ENCODE peak calls at places on chromosomes 6 and 20, in five cellular contexts. One of them, this sample, is unnamed.

GRCh38 chr20:46701057-46701456 is 8.4 kb upstream of the SLC2A10 start:
- DNase-seq in activated naive CD8-positive, alpha-beta T cell treated with anti-CD3 and anti-CD28 coated beads, Interleukin-2, amount 50 U/mL, for 24 hours: no peak
- DNase-seq in mesenteric fat pad: no peak
- DNase-seq in heart left ventricle: no peak
- DNase-seq in hypothalamus: no peak
- DNase-seq in this sample: no peak

GRCh38 chr6:170080828-170081368 is 210.0 kb downstream of the DLL1 start:
- DNase-seq in activated naive CD8-positive, alpha-beta T cell treated with anti-CD3 and anti-CD28 coated beads, Interleukin-2, amount 50 U/mL, for 24 hours: no peak
- DNase-seq in mesenteric fat pad: peak
- DNase-seq in heart left ventricle: no peak
- DNase-seq in hypothalamus: no peak
- DNase-seq in this sample: peak

GRCh38 chr6:14671261-14671681 is 553.7 kb downstream of the CD83 start:
- DNase-seq in activated naive CD8-positive, alpha-beta T cell treated with anti-CD3 and anti-CD28 coated beads, Interleukin-2, amount 50 U/mL, for 24 hours: no peak
- DNase-seq in mesenteric fat pad: no peak
- DNase-seq in heart left ventricle: peak
- DNase-seq in hypothalamus: no peak
- DNase-seq in this sample: no peak

GRCh38 chr20:62969179-62969760 is 16.8 kb downstream of the SLC17A9 start:
- DNase-seq in activated naive CD8-positive, alpha-beta T cell treated with anti-CD3 and anti-CD28 coated beads, Interleukin-2, amount 50 U/mL, for 24 hours: no peak
- DNase-seq in mesenteric fat pad: no peak
- DNase-seq in heart left ventricle: no peak
- DNase-seq in hypothalamus: no peak
- DNase-seq in this sample: no peak

GRCh38 chr6:42901538-42901957 is 14.3 kb upstream of the PTCRA start:
- DNase-seq in activated naive CD8-positive, alpha-beta T cell treated with anti-CD3 and anti-CD28 coated beads, Interleukin-2, amount 50 U/mL, for 24 hours: peak
- DNase-seq in mesenteric fat pad: no peak
- DNase-seq in heart left ventricle: peak
- DNase-seq in hypothalamus: peak
- DNase-seq in this sample: peak

GRCh38 chr6:20409427-20409971 is 7.8 kb downstream of the E2F3 start:
- DNase-seq in activated naive CD8-positive, alpha-beta T cell treated with anti-CD3 and anti-CD28 coated beads, Interleukin-2, amount 50 U/mL, for 24 hours: no peak
- DNase-seq in mesenteric fat pad: no peak
- DNase-seq in heart left ventricle: no peak
- DNase-seq in hypothalamus: no peak
- DNase-seq in this sample: no peak

GRCh38 chr6:34709386-34709785 is 12.8 kb upstream of the ILRUN start:
- DNase-seq in activated naive CD8-positive, alpha-beta T cell treated with anti-CD3 and anti-CD28 coated beads, Interleukin-2, amount 50 U/mL, for 24 hours: no peak
- DNase-seq in mesenteric fat pad: no peak
- DNase-seq in heart left ventricle: peak
- DNase-seq in hypothalamus: peak
- DNase-seq in this sample: no peak

GRCh38 chr6:150886155-150886554 is 20.7 kb downstream of the MTHFD1L start:
- DNase-seq in activated naive CD8-positive, alpha-beta T cell treated with anti-CD3 and anti-CD28 coated beads, Interleukin-2, amount 50 U/mL, for 24 hours: no peak
- DNase-seq in mesenteric fat pad: no peak
- DNase-seq in heart left ventricle: no peak
- DNase-seq in hypothalamus: no peak
- DNase-seq in this sample: no peak

GRCh38 chr20:35871311-35871771 is 83.0 kb downstream of the SCAND1 start:
- DNase-seq in activated naive CD8-positive, alpha-beta T cell treated with anti-CD3 and anti-CD28 coated beads, Interleukin-2, amount 50 U/mL, for 24 hours: no peak
- DNase-seq in mesenteric fat pad: no peak
- DNase-seq in heart left ventricle: peak
- DNase-seq in hypothalamus: no peak
- DNase-seq in this sample: no peak

GRCh38 chr6:57324538-57324937 is 7.1 kb downstream of the PRIM2 start:
- DNase-seq in activated naive CD8-positive, alpha-beta T cell treated with anti-CD3 and anti-CD28 coated beads, Interleukin-2, amount 50 U/mL, for 24 hours: no peak
- DNase-seq in mesenteric fat pad: no peak
- DNase-seq in heart left ventricle: no peak
- DNase-seq in hypothalamus: no peak
- DNase-seq in this sample: no peak

GRCh38 chr20:266604-267562 is 9.4 kb downstream of the DEFB132 start:
- DNase-seq in activated naive CD8-positive, alpha-beta T cell treated with anti-CD3 and anti-CD28 coated beads, Interleukin-2, amount 50 U/mL, for 24 hours: peak
- DNase-seq in mesenteric fat pad: peak
- DNase-seq in heart left ventricle: peak
- DNase-seq in hypothalamus: peak
- DNase-seq in this sample: peak

GRCh38 chr20:49889943-49890650 is 25.2 kb downstream of the SPATA2 start:
- DNase-seq in activated naive CD8-positive, alpha-beta T cell treated with anti-CD3 and anti-CD28 coated beads, Interleukin-2, amount 50 U/mL, for 24 hours: no peak
- DNase-seq in mesenteric fat pad: peak
- DNase-seq in heart left ventricle: no peak
- DNase-seq in hypothalamus: no peak
- DNase-seq in this sample: no peak

GRCh38 chr6:41488064-41488391 is 58.2 kb upstream of the FOXP4 start:
- DNase-seq in activated naive CD8-positive, alpha-beta T cell treated with anti-CD3 and anti-CD28 coated beads, Interleukin-2, amount 50 U/mL, for 24 hours: no peak
- DNase-seq in mesenteric fat pad: no peak
- DNase-seq in heart left ventricle: no peak
- DNase-seq in hypothalamus: no peak
- DNase-seq in this sample: no peak

GRCh38 chr6:36851632-36852031 is 12.4 kb upstream of the CPNE5 start:
- DNase-seq in activated naive CD8-positive, alpha-beta T cell treated with anti-CD3 and anti-CD28 coated beads, Interleukin-2, amount 50 U/mL, for 24 hours: no peak
- DNase-seq in mesenteric fat pad: no peak
- DNase-seq in heart left ventricle: peak
- DNase-seq in hypothalamus: no peak
- DNase-seq in this sample: no peak

GRCh38 chr20:39533858-39534257 is 571.7 kb downstream of the DHX35 start:
- DNase-seq in activated naive CD8-positive, alpha-beta T cell treated with anti-CD3 and anti-CD28 coated beads, Interleukin-2, amount 50 U/mL, for 24 hours: no peak
- DNase-seq in mesenteric fat pad: no peak
- DNase-seq in heart left ventricle: no peak
- DNase-seq in hypothalamus: no peak
- DNase-seq in this sample: no peak

GRCh38 chr6:31557443-31558317 is 10.3 kb downstream of the NFKBIL1 start:
- DNase-seq in activated naive CD8-positive, alpha-beta T cell treated with anti-CD3 and anti-CD28 coated beads, Interleukin-2, amount 50 U/mL, for 24 hours: no peak
- DNase-seq in mesenteric fat pad: no peak
- DNase-seq in heart left ventricle: no peak
- DNase-seq in hypothalamus: no peak
- DNase-seq in this sample: no peak

GRCh38 chr20:18943542-18943941 is 130.0 kb downstream of the SCP2D1 start:
- DNase-seq in activated naive CD8-positive, alpha-beta T cell treated with anti-CD3 and anti-CD28 coated beads, Interleukin-2, amount 50 U/mL, for 24 hours: no peak
- DNase-seq in mesenteric fat pad: no peak
- DNase-seq in heart left ventricle: no peak
- DNase-seq in hypothalamus: peak
- DNase-seq in this sample: no peak

GRCh38 chr6:157035576-157035975 is 258.4 kb downstream of the ARID1B start:
- DNase-seq in activated naive CD8-positive, alpha-beta T cell treated with anti-CD3 and anti-CD28 coated beads, Interleukin-2, amount 50 U/mL, for 24 hours: no peak
- DNase-seq in mesenteric fat pad: no peak
- DNase-seq in heart left ventricle: no peak
- DNase-seq in hypothalamus: peak
- DNase-seq in this sample: no peak

GRCh38 chr6:29764422-29765196 is 41.4 kb downstream of the HLA-F start:
- DNase-seq in activated naive CD8-positive, alpha-beta T cell treated with anti-CD3 and anti-CD28 coated beads, Interleukin-2, amount 50 U/mL, for 24 hours: no peak
- DNase-seq in mesenteric fat pad: peak
- DNase-seq in heart left ventricle: no peak
- DNase-seq in hypothalamus: no peak
- DNase-seq in this sample: no peak

GRCh38 chr6:13671742-13672141 is 39.9 kb downstream of the RANBP9 start:
- DNase-seq in activated naive CD8-positive, alpha-beta T cell treated with anti-CD3 and anti-CD28 coated beads, Interleukin-2, amount 50 U/mL, for 24 hours: no peak
- DNase-seq in mesenteric fat pad: no peak
- DNase-seq in heart left ventricle: no peak
- DNase-seq in hypothalamus: no peak
- DNase-seq in this sample: no peak

GRCh38 chr20:14711681-14712080 is 374.3 kb upstream of the FLRT3 start:
- DNase-seq in activated naive CD8-positive, alpha-beta T cell treated with anti-CD3 and anti-CD28 coated beads, Interleukin-2, amount 50 U/mL, for 24 hours: no peak
- DNase-seq in mesenteric fat pad: no peak
- DNase-seq in heart left ventricle: no peak
- DNase-seq in hypothalamus: no peak
- DNase-seq in this sample: no peak

GRCh38 chr6:52189974-52190373 is 3.8 kb downstream of the IL17A start:
- DNase-seq in activated naive CD8-positive, alpha-beta T cell treated with anti-CD3 and anti-CD28 coated beads, Interleukin-2, amount 50 U/mL, for 24 hours: no peak
- DNase-seq in mesenteric fat pad: no peak
- DNase-seq in heart left ventricle: no peak
- DNase-seq in hypothalamus: no peak
- DNase-seq in this sample: no peak

GRCh38 chr20:53774487-53775203 is 181.0 kb upstream of the ZNF217 start:
- DNase-seq in activated naive CD8-positive, alpha-beta T cell treated with anti-CD3 and anti-CD28 coated beads, Interleukin-2, amount 50 U/mL, for 24 hours: no peak
- DNase-seq in mesenteric fat pad: peak
- DNase-seq in heart left ventricle: no peak
- DNase-seq in hypothalamus: no peak
- DNase-seq in this sample: no peak

GRCh38 chr6:100573169-100573568 is 108.4 kb upstream of the SIM1 start:
- DNase-seq in activated naive CD8-positive, alpha-beta T cell treated with anti-CD3 and anti-CD28 coated beads, Interleukin-2, amount 50 U/mL, for 24 hours: no peak
- DNase-seq in mesenteric fat pad: no peak
- DNase-seq in heart left ventricle: no peak
- DNase-seq in hypothalamus: no peak
- DNase-seq in this sample: no peak

GRCh38 chr6:115001726-115002436 is 659.1 kb upstream of the HS3ST5 start:
- DNase-seq in activated naive CD8-positive, alpha-beta T cell treated with anti-CD3 and anti-CD28 coated beads, Interleukin-2, amount 50 U/mL, for 24 hours: no peak
- DNase-seq in mesenteric fat pad: no peak
- DNase-seq in heart left ventricle: no peak
- DNase-seq in hypothalamus: no peak
- DNase-seq in this sample: no peak

GRCh38 chr6:35300848-35301247 is 3.2 kb downstream of the DEF6 start:
- DNase-seq in activated naive CD8-positive, alpha-beta T cell treated with anti-CD3 and anti-CD28 coated beads, Interleukin-2, amount 50 U/mL, for 24 hours: peak
- DNase-seq in mesenteric fat pad: no peak
- DNase-seq in heart left ventricle: no peak
- DNase-seq in hypothalamus: no peak
- DNase-seq in this sample: no peak

GRCh38 chr20:3652646-3653596 is 10.3 kb downstream of the GFRA4 start:
- DNase-seq in activated naive CD8-positive, alpha-beta T cell treated with anti-CD3 and anti-CD28 coated beads, Interleukin-2, amount 50 U/mL, for 24 hours: no peak
- DNase-seq in mesenteric fat pad: peak
- DNase-seq in heart left ventricle: no peak
- DNase-seq in hypothalamus: no peak
- DNase-seq in this sample: no peak

GRCh38 chr6:127933852-127934840 is 33.3 kb upstream of the THEMIS start:
- DNase-seq in activated naive CD8-positive, alpha-beta T cell treated with anti-CD3 and anti-CD28 coated beads, Interleukin-2, amount 50 U/mL, for 24 hours: no peak
- DNase-seq in mesenteric fat pad: no peak
- DNase-seq in heart left ventricle: no peak
- DNase-seq in hypothalamus: no peak
- DNase-seq in this sample: no peak

GRCh38 chr6:54354608-54355007 is 46.4 kb downstream of the TINAG start:
- DNase-seq in activated naive CD8-positive, alpha-beta T cell treated with anti-CD3 and anti-CD28 coated beads, Interleukin-2, amount 50 U/mL, for 24 hours: no peak
- DNase-seq in mesenteric fat pad: no peak
- DNase-seq in heart left ventricle: no peak
- DNase-seq in hypothalamus: no peak
- DNase-seq in this sample: no peak

GRCh38 chr6:72776456-72776855 is 154.6 kb downstream of the KCNQ5 start:
- DNase-seq in activated naive CD8-positive, alpha-beta T cell treated with anti-CD3 and anti-CD28 coated beads, Interleukin-2, amount 50 U/mL, for 24 hours: no peak
- DNase-seq in mesenteric fat pad: no peak
- DNase-seq in heart left ventricle: no peak
- DNase-seq in hypothalamus: no peak
- DNase-seq in this sample: no peak

GRCh38 chr6:28537065-28537464 is 11.4 kb downstream of the GPX5 start:
- DNase-seq in activated naive CD8-positive, alpha-beta T cell treated with anti-CD3 and anti-CD28 coated beads, Interleukin-2, amount 50 U/mL, for 24 hours: no peak
- DNase-seq in mesenteric fat pad: no peak
- DNase-seq in heart left ventricle: no peak
- DNase-seq in hypothalamus: no peak
- DNase-seq in this sample: no peak

GRCh38 chr6:101000334-101000733 is 119.2 kb upstream of the ASCC3 start:
- DNase-seq in activated naive CD8-positive, alpha-beta T cell treated with anti-CD3 and anti-CD28 coated beads, Interleukin-2, amount 50 U/mL, for 24 hours: no peak
- DNase-seq in mesenteric fat pad: no peak
- DNase-seq in heart left ventricle: no peak
- DNase-seq in hypothalamus: no peak
- DNase-seq in this sample: no peak

GRCh38 chr20:43843096-43843964 is 71.3 kb upstream of the TOX2 start:
- DNase-seq in activated naive CD8-positive, alpha-beta T cell treated with anti-CD3 and anti-CD28 coated beads, Interleukin-2, amount 50 U/mL, for 24 hours: no peak
- DNase-seq in mesenteric fat pad: no peak
- DNase-seq in heart left ventricle: no peak
- DNase-seq in hypothalamus: no peak
- DNase-seq in this sample: no peak

GRCh38 chr20:52676282-52676995 is 295.7 kb upstream of the TSHZ2 start:
- DNase-seq in activated naive CD8-positive, alpha-beta T cell treated with anti-CD3 and anti-CD28 coated beads, Interleukin-2, amount 50 U/mL, for 24 hours: no peak
- DNase-seq in mesenteric fat pad: no peak
- DNase-seq in heart left ventricle: no peak
- DNase-seq in hypothalamus: peak
- DNase-seq in this sample: no peak

GRCh38 chr6:3616565-3617176 is 134.8 kb downstream of the PXDC1 start:
- DNase-seq in activated naive CD8-positive, alpha-beta T cell treated with anti-CD3 and anti-CD28 coated beads, Interleukin-2, amount 50 U/mL, for 24 hours: no peak
- DNase-seq in mesenteric fat pad: no peak
- DNase-seq in heart left ventricle: no peak
- DNase-seq in hypothalamus: no peak
- DNase-seq in this sample: no peak

This sample was measured in frontal cortex.